ENCODE peak calls at places on chromosome 12, in four cellular contexts. K, S, B and E are unnamed samples.

GRCh38 chr12:123522164-123522563 is 11.4 kb downstream of the RILPL1 start:
- DNase-seq in K (no peak), S (no peak), B (no peak), E (no peak)

GRCh38 chr12:111442301-111443045 is 36.8 kb downstream of the SH2B3 start:
- DNase-seq in K (no peak), S (no peak), B (no peak), E (no peak)

GRCh38 chr12:10101042-10101579 is 2.3 kb upstream of the CLEC1A start:
- DNase-seq in K (no peak), S (peak), B (no peak), E (no peak)

GRCh38 chr12:1836854-1837411 is 16.6 kb downstream of the LRTM2 start:
- DNase-seq in K (no peak), S (no peak), B (no peak), E (no peak)

GRCh38 chr12:123897221-123897620 is 75.4 kb downstream of the CCDC92 start:
- DNase-seq in K (peak), S (peak), B (no peak), E (no peak)

GRCh38 chr12:97967831-97968230 is 505.2 kb downstream of the RMST start:
- DNase-seq in K (no peak), S (no peak), B (no peak), E (no peak)

GRCh38 chr12:97921957-97922722 is 459.5 kb downstream of the RMST start:
- DNase-seq in K (no peak), S (peak), B (no peak), E (no peak)

GRCh38 chr12:103012884-103013283 is 55.4 kb downstream of the ASCL1 start:
- DNase-seq in K (no peak), S (no peak), B (no peak), E (no peak)

GRCh38 chr12:21502872-21503271 is 1.3 kb downstream of the GOLT1B start:
- DNase-seq in K (no peak), S (no peak), B (no peak), E (no peak)

GRCh38 chr12:63423839-63424238 is 244.5 kb downstream of the DPY19L2 start:
- DNase-seq in K (no peak), S (no peak), B (no peak), E (no peak)

GRCh38 chr12:49578471-49579112 is 10.7 kb upstream of the MCRS1 start:
- DNase-seq in K (no peak), S (no peak), B (no peak), E (no peak)

GRCh38 chr12:121190523-121191031 is 19.4 kb upstream of the P2RX4 start:
- DNase-seq in K (peak), S (peak), B (no peak), E (no peak)

GRCh38 chr12:117155278-117156060 is 34.8 kb downstream of the FBXO21 start:
- DNase-seq in K (no peak), S (peak), B (peak), E (peak)

GRCh38 chr12:11545438-11546330 is 103.8 kb upstream of the ETV6 start:
- DNase-seq in K (no peak), S (no peak), B (peak), E (peak)

GRCh38 chr12:30823140-30823669 is 68.5 kb upstream of the CAPRIN2 start:
- DNase-seq in K (no peak), S (no peak), B (no peak), E (no peak)

GRCh38 chr12:130157998-130158774 is 4.1 kb upstream of the FZD10 start:
- DNase-seq in K (no peak), S (no peak), B (no peak), E (no peak)

GRCh38 chr12:116577149-116577548 is 18.0 kb downstream of the MAP1LC3B2 start:
- DNase-seq in K (no peak), S (no peak), B (no peak), E (no peak)

GRCh38 chr12:45745861-45746277 is 16.4 kb downstream of the ARID2 start:
- DNase-seq in K (no peak), S (peak), B (no peak), E (no peak)

GRCh38 chr12:46126050-46126727 is 135.8 kb upstream of the SCAF11 start:
- DNase-seq in K (no peak), S (no peak), B (no peak), E (no peak)

GRCh38 chr12:93198086-93198485 is 179.6 kb upstream of the NUDT4 start:
- DNase-seq in K (peak), S (peak), B (no peak), E (no peak)

GRCh38 chr12:85784096-85784720 is 52.0 kb downstream of the RASSF9 start:
- DNase-seq in K (no peak), S (no peak), B (no peak), E (no peak)